ENCODE peak calls at places on chromosomes 3 and 15, in six cellular contexts. U is kidney epithelial cell, D is right lobe of liver, W is cardiac fibroblast, T is WERI-Rb-1, K is PC-9. F is an unnamed sample.

GRCh38 chr3:72453686-72454085 is 394.6 kb downstream of the SHQ1 start:
- DNase-seq in T (no peak), U (no peak), D (no peak), W (peak), K (no peak), F (peak)

GRCh38 chr15:70853855-70854668 is at the start of gene LARP6:
- DNase-seq in T (peak), W (peak), U (no peak), K (no peak), D (no peak), F (peak)

GRCh38 chr15:95840004-95840403 is 490.5 kb upstream of the NR2F2 start:
- DNase-seq in T (no peak), D (no peak), U (no peak), K (no peak), W (peak), F (peak)

GRCh38 chr3:14289590-14290453 is 111.2 kb downstream of the LSM3 start:
- DNase-seq in T (no peak), W (peak), U (peak), D (no peak), K (peak), F (peak)

GRCh38 chr3:104629038-104629437 is 737.7 kb upstream of the ALCAM start:
- DNase-seq in D (no peak), T (no peak), K (no peak), W (peak), U (peak), F (peak)

GRCh38 chr3:127015282-127016042 is 32.5 kb downstream of the PLXNA1 start:
- DNase-seq in U (no peak), D (no peak), K (no peak), W (no peak), T (no peak), F (no peak)

GRCh38 chr3:11627612-11628011 is 16.1 kb downstream of the VGLL4 start:
- DNase-seq in T (no peak), D (no peak), U (no peak), W (no peak), K (no peak), F (no peak)

GRCh38 chr3:100048248-100048647 is 66.1 kb downstream of the FILIP1L start:
- DNase-seq in D (no peak), W (no peak), U (no peak), T (no peak), K (no peak), F (no peak)

GRCh38 chr15:90810354-90810753 is 58.0 kb upstream of the FURIN start:
- DNase-seq in W (no peak), U (no peak), T (no peak), K (no peak), D (no peak), F (no peak)

GRCh38 chr3:124669470-124669869 is 60.8 kb upstream of the UMPS start:
- DNase-seq in T (no peak), W (peak), D (no peak), U (no peak), K (no peak), F (peak)

GRCh38 chr3:38003371-38003816 is 12.8 kb downstream of the VILL start:
- DNase-seq in D (no peak), W (peak), U (no peak), T (peak), K (no peak), F (peak)

GRCh38 chr3:126261037-126261436 is 80.7 kb upstream of the ALDH1L1 start:
- DNase-seq in W (peak), D (peak), K (no peak), T (peak), U (no peak), F (peak)

GRCh38 chr3:49535971-49536874 is 18.1 kb upstream of the BSN start:
- DNase-seq in U (no peak), T (no peak), W (no peak), D (peak), K (no peak), F (no peak)

GRCh38 chr3:106457278-106458210 is 588.7 kb upstream of the CBLB start:
- DNase-seq in K (peak), U (peak), W (peak), D (no peak), T (no peak), F (peak)

GRCh38 chr15:58361291-58361759 is 70.5 kb upstream of the LIPC start:
- DNase-seq in W (peak), T (no peak), U (no peak), K (peak), D (no peak), F (peak)

GRCh38 chr15:99090011-99090699 is 14.7 kb upstream of the SYNM start:
- DNase-seq in U (no peak), W (no peak), K (no peak), T (no peak), D (no peak), F (no peak)

GRCh38 chr3:177514341-177515193 is 317.3 kb upstream of the TBL1XR1 start:
- DNase-seq in T (no peak), D (no peak), W (no peak), K (no peak), U (no peak), F (no peak)

GRCh38 chr15:58383876-58384275 is 47.9 kb upstream of the LIPC start:
- DNase-seq in D (no peak), U (no peak), K (no peak), W (no peak), T (no peak), F (no peak)

GRCh38 chr3:155664922-155665695 is 79.8 kb downstream of the PLCH1 start:
- DNase-seq in K (no peak), W (peak), U (peak), D (no peak), T (no peak), F (peak)

GRCh38 chr3:53044371-53045106 is 1.3 kb downstream of the SFMBT1 start:
- DNase-seq in T (peak), W (peak), U (no peak), K (no peak), D (no peak), F (peak)

GRCh38 chr15:84748274-84749110 is at the start of gene ZNF592:
- DNase-seq in W (peak), U (no peak), T (peak), K (no peak), D (peak), F (peak)

GRCh38 chr3:9800529-9800928 is 7.6 kb downstream of the ARPC4 start:
- DNase-seq in W (no peak), T (no peak), U (no peak), K (no peak), D (no peak), F (no peak)
- TF ChIP-seq CTCF in W (peak), T (peak), U (peak), K (peak), D (peak), F (peak)

GRCh38 chr3:194267744-194268658 is 83.1 kb downstream of the CPN2 start:
- DNase-seq in K (no peak), W (peak), T (no peak), D (no peak), U (no peak), F (peak)

GRCh38 chr3:194271459-194272035 is 79.6 kb downstream of the CPN2 start:
- DNase-seq in K (no peak), W (peak), D (no peak), T (no peak), U (no peak), F (no peak)

GRCh38 chr3:194270627-194271458 is 80.3 kb downstream of the CPN2 start:
- DNase-seq in U (no peak), D (peak), K (peak), T (no peak), W (peak), F (no peak)

GRCh38 chr3:194268659-194269487 is 82.3 kb downstream of the CPN2 start:
- DNase-seq in D (no peak), U (no peak), W (peak), T (no peak), K (no peak), F (no peak)

DNA sequence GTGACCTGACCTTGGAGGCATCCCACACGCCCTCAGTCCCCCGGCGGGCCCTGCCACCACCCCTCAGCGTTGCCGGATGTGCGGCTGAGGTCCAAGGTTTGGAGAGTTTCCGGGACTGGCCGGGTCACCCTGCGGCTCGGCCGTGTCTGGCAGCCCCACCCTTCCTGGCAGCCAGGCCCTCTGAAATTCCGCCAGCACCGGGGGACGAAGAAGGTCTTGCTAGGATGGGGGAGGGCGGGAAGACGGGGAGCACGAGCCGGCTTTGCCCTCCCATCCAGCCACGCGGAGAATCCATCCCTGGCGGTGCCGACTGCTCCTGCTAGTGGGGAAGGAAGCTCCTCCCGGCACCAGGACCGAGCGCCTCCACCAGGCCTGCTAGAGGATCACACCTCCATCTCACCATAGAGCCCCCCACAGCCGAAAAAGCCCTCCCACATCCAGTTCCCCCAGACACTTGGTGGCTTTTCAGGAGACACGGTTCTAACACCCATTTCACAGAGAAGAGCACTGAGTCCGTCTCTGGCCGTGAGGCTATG is 81.5 kb downstream of the CPN2 start:
- DNase-seq in W (peak), K (peak), T (no peak), U (no peak), D (peak), F (peak)
- TF ChIP-seq CTCF in W (peak), K (peak), T (no peak), U (peak), D (peak), F (peak)

DNA sequence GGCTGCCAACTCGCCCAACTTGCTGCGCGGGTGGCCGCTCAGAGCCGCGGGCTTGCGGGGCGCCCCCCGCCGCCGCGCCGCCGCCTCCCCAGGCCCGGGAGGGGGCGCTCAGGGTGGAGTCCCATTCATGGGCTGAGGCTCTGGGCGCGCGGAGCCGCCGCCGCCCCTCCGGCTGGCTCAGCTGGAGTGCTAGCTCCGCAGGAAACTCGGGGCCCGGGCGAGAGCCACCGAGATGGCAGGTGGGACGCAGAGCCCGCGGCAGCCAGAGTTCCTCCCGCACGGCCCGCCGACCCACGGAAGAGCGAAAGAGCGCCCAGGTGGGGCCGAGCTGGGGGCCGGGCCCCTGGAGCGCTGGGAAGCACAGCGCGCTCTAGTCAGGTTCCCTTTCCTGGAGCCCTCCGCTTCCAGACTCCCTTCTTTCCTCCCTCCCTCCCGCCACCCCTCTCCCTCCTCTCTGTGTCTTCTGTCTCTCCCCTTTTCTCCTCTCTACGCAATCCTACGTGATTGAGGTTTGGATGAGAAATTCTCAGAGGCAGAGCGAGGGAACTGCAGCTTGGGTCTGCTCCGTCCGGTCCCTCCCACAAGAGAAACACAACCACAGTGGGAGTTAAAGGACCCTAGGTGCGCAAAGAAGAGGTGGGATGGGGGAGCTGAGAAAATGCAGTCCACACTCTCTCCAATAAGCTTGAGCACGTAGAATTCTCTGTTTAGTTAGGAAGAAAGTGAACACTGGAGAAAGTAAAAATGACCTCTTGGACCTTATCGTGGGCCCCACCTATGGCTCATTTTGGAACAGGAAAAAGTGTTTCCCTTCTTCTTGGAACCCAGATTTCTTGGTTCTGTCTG is 317.3 kb downstream of the FGF12 start:
- DNase-seq in T (peak), W (peak), U (no peak), D (no peak), K (no peak), F (no peak)
- TF ChIP-seq CTCF in T (no peak), W (no peak), U (no peak), D (peak), K (peak), F (no peak)

GRCh38 chr3:9717050-9717555 is 13.5 kb downstream of the CPNE9 start:
- DNase-seq in D (no peak), U (no peak), T (no peak), W (no peak), K (no peak), F (no peak)

GRCh38 chr3:9718118-9718517 is 13.4 kb upstream of the BRPF1 start:
- DNase-seq in D (no peak), U (no peak), K (no peak), T (peak), W (no peak), F (no peak)

GRCh38 chr3:9715127-9715526 is 11.5 kb downstream of the CPNE9 start:
- DNase-seq in W (no peak), D (no peak), T (no peak), U (no peak), K (no peak), F (no peak)

GRCh38 chr3:9717563-9717962 is 13.9 kb downstream of the CPNE9 start:
- DNase-seq in T (no peak), U (no peak), W (no peak), K (no peak), D (no peak), F (no peak)

DNA sequence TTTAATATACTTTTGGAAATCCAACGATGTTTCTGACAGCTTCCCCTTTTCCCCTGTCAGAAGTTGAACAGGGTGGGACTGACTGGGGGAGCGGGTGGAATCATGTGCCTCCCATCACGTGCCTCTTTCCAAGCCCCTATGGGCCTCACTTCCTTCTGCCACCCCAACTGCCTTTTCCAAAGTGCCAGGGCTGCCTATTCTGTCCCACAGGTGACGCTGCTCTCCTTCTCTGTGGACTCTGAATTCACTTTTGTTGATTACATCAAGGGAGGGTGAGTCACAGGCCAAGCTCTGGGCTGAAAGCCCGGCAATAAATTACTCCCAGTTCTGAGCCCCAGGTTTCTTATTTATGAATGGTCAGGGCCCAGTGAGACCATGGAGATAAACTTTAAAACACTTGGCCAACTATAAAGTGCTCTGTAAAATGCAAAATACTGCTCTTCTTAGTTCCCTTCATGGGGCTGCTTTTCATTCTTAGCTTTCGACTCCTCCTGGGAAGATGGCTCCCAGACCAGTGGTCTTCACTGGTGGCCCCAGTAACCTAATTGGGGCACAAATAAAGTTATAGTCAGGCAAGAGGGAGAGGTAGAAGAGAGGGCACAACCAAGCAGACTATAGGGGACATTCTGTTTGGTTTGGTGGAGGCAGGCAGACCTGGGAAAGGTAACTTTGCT is 12.3 kb downstream of the CPNE9 start:
- DNase-seq in U (peak), K (peak), T (no peak), D (peak), W (peak), F (peak)
- TF ChIP-seq CTCF in U (peak), K (peak), T (no peak), D (peak), W (peak), F (peak)

DNA sequence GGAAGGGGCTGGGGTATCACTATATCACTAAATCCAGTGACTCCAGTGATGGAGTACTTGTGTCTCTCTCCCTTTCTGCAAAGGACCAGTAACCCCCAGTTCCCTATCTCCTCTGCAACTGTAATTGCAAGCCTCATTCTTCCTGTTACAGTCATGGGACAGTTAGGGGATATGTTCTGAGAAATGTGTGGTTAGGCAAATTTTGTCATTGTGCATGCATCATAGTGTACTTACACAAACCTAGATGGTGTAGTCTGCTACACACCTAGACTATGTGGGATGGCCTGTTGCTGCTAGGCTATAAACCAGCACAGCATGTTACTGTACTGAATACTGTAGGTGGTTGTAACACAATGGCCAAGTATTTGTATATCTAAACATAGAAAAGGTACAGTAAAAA is 2.2 kb downstream of the VPS8 start:
- DNase-seq in T (no peak), D (no peak), K (no peak), W (no peak), U (no peak), F (no peak)
- TF ChIP-seq CTCF in T (no peak), D (no peak), K (no peak), W (no peak), U (no peak), F (no peak)

GRCh38 chr3:151421956-151422355 is 37.4 kb upstream of the P2RY12 start:
- DNase-seq in K (no peak), T (no peak), U (no peak), D (no peak), W (no peak), F (no peak)
- TF ChIP-seq CTCF in K (no peak), T (no peak), U (no peak), D (no peak), W (no peak), F (no peak)